ENCODE peak calls at places on chromosomes 7 and 10, in four cellular contexts. M is tibial nerve, Z is ovary, I is keratinocyte. V is an unnamed sample.
A peak's percentile ranks its signal among the peaks of the same experiment; 100 is the strongest.

GRCh38 chr7:137943132-137943551 is 58.7 kb downstream of the CREB3L2 start:
- DNase-seq in I (no peak), Z (peak; percentile 77), M (peak; percentile 81), V (no peak)

GRCh38 chr10:34656676-34657075 is 158.4 kb downstream of the PARD3 start:
- DNase-seq in Z (no peak), I (no peak), M (no peak), V (no peak)

GRCh38 chr10:106661133-106661766 is 503.3 kb downstream of the SORCS1 start:
- DNase-seq in Z (no peak), M (no peak), I (no peak), V (no peak)

GRCh38 chr10:60314306-60314940 is 75.3 kb downstream of the ANK3 start:
- DNase-seq in M (no peak), I (peak; percentile 13), Z (no peak), V (no peak)

GRCh38 chr7:19747740-19748339 is 25.6 kb downstream of the TMEM196 start:
- DNase-seq in M (no peak), I (no peak), Z (no peak), V (no peak)

GRCh38 chr7:31051598-31052503 is at the start of gene ADCYAP1R1:
- DNase-seq in I (no peak), Z (no peak), M (no peak), V (peak; percentile 22)

GRCh38 chr7:114086491-114086905 is 167.7 kb upstream of the PPP1R3A start:
- DNase-seq in I (no peak), M (no peak), Z (no peak), V (no peak)

GRCh38 chr10:15558136-15558535 is 161.6 kb downstream of the ITGA8 start:
- DNase-seq in Z (no peak), I (no peak), M (no peak), V (no peak)

GRCh38 chr7:141053626-141054025 is 20.2 kb upstream of the TMEM178B start:
- DNase-seq in Z (no peak), I (no peak), M (no peak), V (no peak)

GRCh38 chr7:50304158-50304910 is at the start of gene IKZF1:
- DNase-seq in Z (no peak), M (peak; percentile 47), I (no peak), V (no peak)

GRCh38 chr7:151167197-151167911 is at the start of gene GBX1:
- DNase-seq in Z (no peak), I (no peak), M (no peak), V (no peak)

GRCh38 chr7:116736927-116737715 is 65.1 kb downstream of the MET start:
- DNase-seq in Z (no peak), M (no peak), I (no peak), V (no peak)

GRCh38 chr10:63700209-63700934 is 179.2 kb downstream of the REEP3 start:
- DNase-seq in I (peak; percentile 85), M (peak; percentile 54), Z (no peak), V (no peak)

GRCh38 chr7:149569726-149570422 is 72.3 kb upstream of the ZNF746 start:
- DNase-seq in I (no peak), Z (no peak), M (no peak), V (no peak)

GRCh38 chr7:5594616-5595544 is 171.2 kb upstream of the TNRC18 start:
- DNase-seq in Z (peak; percentile 75), I (no peak), M (no peak), V (peak; percentile 49)

GRCh38 chr10:17214991-17215781 is 12.9 kb upstream of the VIM start:
- DNase-seq in M (no peak), Z (no peak), I (no peak), V (no peak)

GRCh38 chr7:43439631-43440401 is 143.1 kb upstream of the STK17A start:
- DNase-seq in I (no peak), M (no peak), Z (no peak), V (no peak)

GRCh38 chr10:12481956-12482355 is 132.6 kb downstream of the CAMK1D start:
- DNase-seq in Z (no peak), M (no peak), I (no peak), V (no peak)

GRCh38 chr10:124999433-125000365 is 57.8 kb downstream of the ZRANB1 start:
- DNase-seq in I (no peak), M (peak; percentile 43), Z (peak; percentile 84), V (no peak)

GRCh38 chr7:46554688-46555422 is 633.8 kb upstream of the IGFBP3 start:
- DNase-seq in Z (no peak), M (no peak), I (no peak), V (no peak)

GRCh38 chr7:101899616-101900015 is 82.2 kb downstream of the CUX1 start:
- DNase-seq in M (no peak), Z (no peak), I (no peak), V (no peak)

GRCh38 chr7:69845721-69846495 is 247.6 kb downstream of the AUTS2 start:
- DNase-seq in M (no peak), Z (no peak), I (no peak), V (no peak)

GRCh38 chr10:17428616-17429097 is 25.7 kb downstream of the ST8SIA6 start:
- DNase-seq in M (no peak), I (no peak), Z (no peak), V (no peak)

GRCh38 chr7:17297243-17297642 is 1.2 kb upstream of the AHR start:
- DNase-seq in M (no peak), I (no peak), Z (no peak), V (no peak)

GRCh38 chr7:124989911-124990310 is 60.3 kb upstream of the POT1 start:
- DNase-seq in M (no peak), I (no peak), Z (no peak), V (no peak)

GRCh38 chr7:102432476-102433318 is 678 bp upstream of the ORAI2 start:
- DNase-seq in I (no peak), Z (no peak), M (no peak), V (no peak)

DNA sequence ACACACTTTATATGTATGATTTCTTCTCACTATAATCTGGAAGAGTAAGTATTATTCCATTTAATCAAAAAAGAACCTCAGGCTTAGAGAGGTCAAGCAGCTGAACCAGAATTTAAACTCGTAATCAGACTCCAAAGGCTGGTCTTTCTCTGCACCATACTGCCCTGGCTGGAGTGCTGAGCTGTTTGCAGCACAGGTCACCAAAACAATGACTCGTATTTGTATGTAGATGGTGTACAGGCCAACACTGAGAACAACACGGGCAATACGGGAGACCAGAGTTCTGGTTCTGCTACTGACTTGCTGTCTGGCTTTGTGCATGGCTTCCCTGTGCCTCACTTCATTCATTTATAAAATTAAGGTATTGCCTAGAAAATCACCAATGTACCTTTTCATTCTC is 57.9 kb downstream of the CDCA7L start:
- DNase-seq in Z (no peak), I (no peak), M (no peak), V (no peak)
- H3K27ac ChIP-seq in Z (no peak overlapping the region), I (no peak overlapping the region), M (no peak overlapping the region), V (no peak overlapping the region)

DNA sequence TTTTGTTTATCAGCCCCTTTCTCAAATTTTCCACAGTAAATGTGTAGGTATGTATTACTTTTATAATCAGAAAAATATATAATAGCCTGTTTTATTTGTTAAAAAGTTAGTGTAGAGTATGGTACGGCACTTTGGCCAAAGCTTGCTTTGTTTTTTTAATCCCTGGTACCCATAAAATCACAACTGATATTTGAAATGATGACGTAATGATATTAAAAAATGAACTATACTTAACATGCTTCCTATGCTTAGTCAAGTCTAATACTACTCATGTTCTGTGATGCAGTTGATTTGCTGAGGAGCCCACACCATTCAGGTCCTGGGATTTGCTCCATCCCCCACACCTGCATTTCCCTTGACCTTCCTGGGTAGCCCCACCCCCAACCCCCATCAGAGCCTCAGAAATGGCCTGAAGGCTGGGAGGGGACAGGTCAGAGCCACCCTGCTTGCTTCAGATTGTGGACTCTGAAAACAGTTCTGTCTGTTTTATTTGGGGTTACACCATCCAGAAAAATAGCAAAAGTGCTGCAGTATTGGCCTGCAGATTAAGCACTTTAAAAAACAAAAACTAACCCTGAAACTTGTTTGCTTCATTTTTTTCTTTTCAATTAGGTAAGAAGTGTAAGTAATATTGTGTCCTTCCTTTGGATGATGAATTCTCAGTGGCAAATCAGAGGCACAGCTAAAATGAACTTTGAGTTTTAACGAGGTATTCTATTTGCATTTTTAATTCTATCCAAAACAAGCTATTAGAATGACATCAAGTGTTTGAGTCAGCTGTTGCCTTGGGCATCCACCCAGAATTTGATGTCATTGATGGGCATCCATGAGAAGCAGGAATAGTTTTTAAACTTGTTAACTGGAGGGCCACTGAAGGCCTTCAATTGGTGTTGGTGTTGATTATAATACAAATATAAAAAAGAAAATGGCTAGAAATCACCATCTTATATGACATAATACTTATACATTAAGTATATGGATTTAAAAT is 23.3 kb downstream of the PLCE1 start:
- DNase-seq in I (no peak), M (no peak), Z (no peak), V (no peak)
- H3K27ac ChIP-seq in I (no peak overlapping the region), M (peak overlapping the region; percentile 25), Z (no peak overlapping the region), V (no peak overlapping the region)

GRCh38 chr7:158617737-158618128 is 30.1 kb upstream of the PTPRN2 start:
- DNase-seq in M (peak; percentile 45), I (no peak), Z (no peak), V (no peak)
- H3K27ac ChIP-seq in M (peak overlapping the region; percentile 76), I (no peak overlapping the region), Z (no peak overlapping the region), V (no peak overlapping the region)

GRCh38 chr7:2840458-2840857 is 3.6 kb downstream of the GNA12 start:
- DNase-seq in I (no peak), M (no peak), Z (no peak), V (no peak)

GRCh38 chr7:2838451-2838850 is 5.7 kb downstream of the GNA12 start:
- DNase-seq in I (no peak), Z (no peak), M (no peak), V (no peak)

GRCh38 chr7:2837476-2837875 is 6.6 kb downstream of the GNA12 start:
- DNase-seq in I (no peak), Z (no peak), M (no peak), V (no peak)

GRCh38 chr7:2841907-2842306 is 2.2 kb downstream of the GNA12 start:
- DNase-seq in M (no peak), I (no peak), Z (no peak), V (no peak)

DNA sequence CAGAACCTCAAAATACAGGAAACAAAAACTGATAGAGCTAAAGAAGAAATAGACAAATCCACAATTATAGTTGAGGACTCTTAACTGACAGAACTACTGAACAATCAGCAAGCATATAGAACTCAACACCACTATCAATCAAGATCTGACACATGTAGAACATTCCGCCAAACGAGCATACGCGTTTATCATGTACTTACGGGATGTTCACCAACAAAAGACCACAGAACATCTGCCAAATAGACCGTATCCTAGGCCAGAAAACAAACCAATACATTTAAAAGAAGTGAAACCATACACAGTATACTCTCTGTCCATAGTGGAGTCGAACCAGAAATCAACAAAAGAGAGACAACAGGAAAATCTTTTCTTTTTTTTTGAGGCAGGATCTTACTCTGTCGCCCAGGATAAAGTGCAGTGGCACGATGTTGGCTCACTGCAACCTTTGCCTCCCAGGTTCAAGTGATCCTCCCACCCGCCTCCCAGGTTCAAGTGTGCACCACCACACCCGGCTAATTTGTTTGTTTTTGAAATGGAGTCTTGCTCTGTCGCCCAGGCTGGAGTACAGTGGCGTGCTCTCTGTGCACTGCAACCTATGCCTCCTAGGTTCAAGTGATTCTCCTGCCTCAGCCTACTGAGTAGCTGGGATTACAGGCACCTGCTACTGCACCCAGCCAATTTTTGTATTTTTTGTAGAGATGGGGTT is 5.1 kb downstream of the GNA12 start:
- DNase-seq in M (no peak), I (no peak), Z (no peak), V (no peak)
- H3K27ac ChIP-seq in M (no peak overlapping the region), I (no peak overlapping the region), Z (no peak overlapping the region), V (no peak overlapping the region)

GRCh38 chr7:111663771-111664170 is 101.5 kb upstream of the IMMP2L start:
- DNase-seq in Z (no peak), M (no peak), I (no peak), V (no peak)
- H3K27ac ChIP-seq in Z (no peak overlapping the region), M (no peak overlapping the region), I (no peak overlapping the region), V (no peak overlapping the region)

V was measured in caudate nucleus.